ENCODE peak calls at places on chromosomes 1 and 21, in five cellular contexts. Q, G, M, F and W are unnamed samples.

GRCh38 chr1:176989023-176989422 is 175.5 kb downstream of the ASTN1 start:
- DNase-seq in Q (peak; percentile 79), G (no peak), M (no peak), F (no peak), W (no peak)

GRCh38 chr1:32138965-32139364 is 31.1 kb downstream of the KPNA6 start:
- DNase-seq in Q (peak; percentile 81), G (no peak), M (peak; percentile 55), F (no peak), W (peak; percentile 60)

GRCh38 chr1:85290826-85291225 is 14.4 kb upstream of the BCL10 start:
- DNase-seq in Q (no peak), G (no peak), M (no peak), F (no peak), W (no peak)

GRCh38 chr1:225963735-225964530 is 22.9 kb upstream of the LEFTY2 start:
- DNase-seq in Q (no peak), G (no peak), M (no peak), F (no peak), W (no peak)

GRCh38 chr1:30284728-30285460 is 438.5 kb downstream of the MATN1 start:
- DNase-seq in Q (no peak), G (no peak), M (no peak), F (no peak), W (no peak)

GRCh38 chr1:70667771-70668170 is 256.7 kb downstream of the CTH start:
- DNase-seq in Q (no peak), G (no peak), M (no peak), F (no peak), W (no peak)

GRCh38 chr21:17796037-17796403 is 23.1 kb downstream of the C21orf91 start:
- DNase-seq in Q (peak; percentile 25), G (no peak), M (no peak), F (no peak), W (no peak)

GRCh38 chr1:187942986-187943385 is 1114.2 kb downstream of the PLA2G4A start:
- DNase-seq in Q (peak; percentile 64), G (no peak), M (peak; percentile 29), F (no peak), W (no peak)

GRCh38 chr1:204304067-204304466 is 55.7 kb downstream of the PLEKHA6 start:
- DNase-seq in Q (peak; percentile 96), G (peak; percentile 46), M (no peak), F (no peak), W (no peak)

GRCh38 chr1:109161836-109162606 is 48.1 kb downstream of the ELAPOR1 start:
- DNase-seq in Q (peak; percentile 97), G (no peak), M (peak; percentile 89), F (no peak), W (peak; percentile 93)

GRCh38 chr1:157992031-157992568 is 1.3 kb upstream of the KIRREL1 start:
- DNase-seq in Q (peak; percentile 68), G (no peak), M (peak; percentile 63), F (peak; percentile 74), W (peak; percentile 76)
- H2BK5ac ChIP-seq in Q (no peak overlapping the region), G (no peak overlapping the region), M (peak overlapping the region; percentile 4), F (no peak overlapping the region), W (peak overlapping the region; percentile 19)

GRCh38 chr1:159924791-159925712 is at the start of gene TAGLN2:
- DNase-seq in Q (peak; percentile 97), G (no peak), M (peak; percentile 90), F (peak; percentile 70), W (peak; percentile 93)
- H4K91ac ChIP-seq in Q (peak within 1 kb of the TSS; percentile 99), G (peak within 1 kb of the TSS; percentile 49), M (peak within 1 kb of the TSS; percentile 96), F (no peak within 1 kb of the TSS), W (peak within 1 kb of the TSS; percentile 90)

GRCh38 chr1:159911668-159912067 is 11.7 kb upstream of the CFAP45 start:
- DNase-seq in Q (no peak), G (no peak), M (no peak), F (no peak), W (peak; percentile 24)
- H3K4me3 ChIP-seq in Q (no peak overlapping the region), G (no peak overlapping the region), M (no peak overlapping the region), F (no peak overlapping the region), W (no peak overlapping the region)

GRCh38 chr21:45997495-45998275 is 16.1 kb downstream of the COL6A1 start:
- DNase-seq in Q (no peak), G (no peak), M (no peak), F (no peak), W (no peak)
- H2BK5ac ChIP-seq in Q (no peak overlapping the region), G (no peak overlapping the region), M (no peak overlapping the region), F (no peak overlapping the region), W (no peak overlapping the region)

GRCh38 chr1:2248854-2249558 is 20.9 kb downstream of the SKI start:
- DNase-seq in Q (no peak), G (no peak), M (no peak), F (no peak), W (no peak)
- H4K91ac ChIP-seq in Q (no peak overlapping the region), G (peak overlapping the region; percentile 98), M (no peak overlapping the region), F (peak overlapping the region; percentile 56), W (no peak overlapping the region)